ENCODE peak calls at places on chromosomes 3 and 15, in nine cellular contexts. L is K562, D is spleen, J is HepG2, C is sigmoid colon, A is H1, B is prostate gland, Q is transverse colon, K is upper lobe of left lung. S is an unnamed sample.
A peak's percentile ranks its signal among the peaks of the same experiment; 100 is the strongest.

GRCh38 chr15:78046796-78047341 is 30.6 kb downstream of the TBC1D2B start:
- DNase-seq in D (no peak), A (no peak), J (no peak), Q (peak; percentile 42), K (no peak), L (no peak), C (no peak), B (peak; percentile 57), S (no peak)

GRCh38 chr3:197736010-197736490 is 654 bp downstream of the RUBCN start:
- DNase-seq in C (no peak), B (no peak), D (peak; percentile 84), L (no peak), J (no peak), A (peak; percentile 50), Q (peak; percentile 51), K (no peak), S (no peak)

GRCh38 chr3:23174426-23175039 is 28.6 kb upstream of the UBE2E2 start:
- DNase-seq in A (no peak), Q (no peak), B (no peak), D (no peak), L (no peak), K (no peak), J (no peak), C (no peak), S (no peak)

GRCh38 chr3:150248116-150248864 is 159.8 kb upstream of the TSC22D2 start:
- DNase-seq in K (no peak), A (no peak), Q (no peak), L (no peak), B (no peak), J (no peak), C (no peak), D (no peak), S (no peak)

GRCh38 chr15:89416339-89417183 is 79.8 kb downstream of the RHCG start:
- DNase-seq in K (peak; percentile 91), A (peak; percentile 100), C (no peak), Q (peak; percentile 68), J (peak; percentile 66), B (no peak), D (peak; percentile 86), L (peak; percentile 90), S (no peak)

GRCh38 chr3:168051579-168052183 is 44.0 kb downstream of the GOLIM4 start:
- DNase-seq in K (no peak), Q (no peak), L (no peak), D (no peak), A (no peak), J (no peak), B (no peak), C (no peak), S (no peak)

GRCh38 chr3:172627057-172627809 is 83.6 kb downstream of the NCEH1 start:
- DNase-seq in K (no peak), L (no peak), B (no peak), A (no peak), Q (no peak), D (no peak), J (no peak), C (no peak), S (no peak)

GRCh38 chr15:64092864-64093626 is 593 bp downstream of the CIAO2A start:
- DNase-seq in L (peak; percentile 54), J (peak; percentile 72), B (peak; percentile 34), K (no peak), C (no peak), Q (peak; percentile 64), D (peak; percentile 88), A (peak; percentile 73), S (no peak)

GRCh38 chr3:172391592-172392302 is 56.5 kb downstream of the GHSR start:
- DNase-seq in K (no peak), A (no peak), L (peak; percentile 14), B (no peak), D (no peak), Q (no peak), C (no peak), J (no peak), S (no peak)

GRCh38 chr3:153731036-153731435 is 390.2 kb upstream of the ARHGEF26 start:
- DNase-seq in Q (no peak), J (no peak), L (no peak), C (no peak), B (no peak), A (no peak), K (no peak), D (no peak), S (no peak)

GRCh38 chr15:34122771-34123183 is 20.9 kb downstream of the PGBD4 start:
- DNase-seq in D (no peak), A (no peak), J (peak; percentile 14), C (no peak), K (no peak), L (no peak), B (no peak), Q (no peak), S (no peak)

GRCh38 chr3:16258892-16259291 is 5.9 kb downstream of the DPH3 start:
- DNase-seq in D (no peak), K (no peak), J (no peak), L (no peak), A (no peak), B (no peak), Q (no peak), C (no peak), S (no peak)

GRCh38 chr15:64775551-64776401 is at the start of gene RBPMS2:
- DNase-seq in Q (no peak), A (peak; percentile 62), L (peak; percentile 72), C (peak; percentile 74), K (peak; percentile 83), J (no peak), D (no peak), B (no peak), S (no peak)

GRCh38 chr3:107561980-107562379 is 39.2 kb downstream of the BBX start:
- DNase-seq in L (no peak), B (no peak), Q (no peak), A (no peak), J (no peak), D (no peak), K (no peak), C (no peak), S (no peak)

GRCh38 chr3:134058728-134059601 is 29.2 kb upstream of the SLCO2A1 start:
- DNase-seq in Q (no peak), K (no peak), B (no peak), C (no peak), J (no peak), A (peak; percentile 33), D (peak; percentile 46), L (no peak), S (no peak)

GRCh38 chr15:88083828-88084760 is 172.4 kb downstream of the NTRK3 start:
- DNase-seq in B (no peak), C (no peak), J (no peak), K (no peak), D (no peak), L (no peak), A (no peak), Q (no peak), S (no peak)

GRCh38 chr15:52336530-52336929 is 40.9 kb upstream of the MYO5C start:
- DNase-seq in K (no peak), Q (peak; percentile 38), A (no peak), C (no peak), B (peak; percentile 15), J (no peak), D (no peak), L (no peak), S (no peak)

GRCh38 chr3:88573472-88573871 is 423.7 kb downstream of the C3orf38 start:
- DNase-seq in Q (no peak), J (no peak), B (no peak), D (no peak), C (no peak), L (no peak), A (no peak), K (no peak), S (no peak)

GRCh38 chr15:29337156-29337959 is 67.7 kb upstream of the NSMCE3 start:
- DNase-seq in L (no peak), Q (no peak), K (no peak), B (peak; percentile 75), A (no peak), C (no peak), D (no peak), J (no peak), S (no peak)

GRCh38 chr15:49239105-49239504 is 69.1 kb downstream of the GALK2 start:
- DNase-seq in D (no peak), L (no peak), K (no peak), J (no peak), B (no peak), C (no peak), Q (no peak), A (no peak), S (no peak)
- TF ChIP-seq POLR2AphosphoS5 in D (no peak), L (no peak), K (no peak), J (no peak), B (no peak), C (no peak), Q (no peak), A (no peak), S (no peak)

DNA sequence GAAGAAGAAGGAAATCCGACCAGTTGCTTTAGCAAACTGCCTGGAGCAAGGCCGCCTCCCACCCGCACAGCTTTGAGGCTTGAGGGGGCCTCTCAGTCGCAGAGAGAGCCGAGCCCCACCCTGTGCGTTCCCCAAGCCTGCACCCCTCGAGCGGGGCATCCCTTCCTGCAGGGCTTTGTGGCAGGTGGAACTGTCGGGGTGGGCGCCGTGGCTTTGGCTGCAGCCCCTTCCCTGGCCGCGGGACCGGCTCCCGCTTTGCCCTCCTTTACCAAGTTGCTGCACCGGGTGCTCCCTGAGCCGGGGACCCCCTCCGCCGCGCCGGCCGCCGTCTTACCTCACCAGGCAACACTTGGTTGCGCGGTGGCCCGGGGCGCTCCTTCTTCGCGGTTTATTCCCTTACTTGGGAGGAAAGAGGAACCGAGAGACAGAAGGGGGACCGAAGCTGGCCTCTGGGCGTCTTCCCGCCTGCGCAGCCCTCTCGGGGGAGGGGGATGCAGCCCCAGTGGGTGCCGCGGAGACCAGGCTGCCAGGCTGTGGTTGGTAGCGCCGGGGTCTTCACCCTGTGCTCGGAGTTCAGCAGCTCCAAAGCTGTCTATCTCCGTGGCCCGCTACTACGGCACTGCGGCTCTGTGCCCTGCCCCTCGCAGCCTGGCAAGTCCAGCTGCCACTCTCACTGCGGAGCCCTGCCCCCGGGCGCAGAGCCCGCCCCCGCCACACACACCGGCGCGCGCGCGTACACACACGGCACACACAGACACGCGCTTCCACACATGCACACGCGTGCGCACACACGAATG is at the start of gene DGKG:
- DNase-seq in D (peak; percentile 93), Q (peak; percentile 49), A (peak; percentile 72), B (no peak), J (no peak), K (peak; percentile 93), C (peak; percentile 82), L (no peak), S (no peak)
- H3K4me3 ChIP-seq in D (peak within 1 kb of the TSS; percentile 51), Q (peak within 1 kb of the TSS; percentile 39), A (peak within 1 kb of the TSS; percentile 50), B (peak within 1 kb of the TSS; percentile 32), J (peak within 1 kb of the TSS; percentile 72), K (peak within 1 kb of the TSS; percentile 50), C (peak within 1 kb of the TSS; percentile 51), L (no peak within 1 kb of the TSS), S (peak within 1 kb of the TSS; percentile 44)

GRCh38 chr3:190773948-190774347 is 88.5 kb downstream of the GMNC start:
- DNase-seq in A (no peak), D (no peak), C (no peak), Q (no peak), B (no peak), K (no peak), J (no peak), L (no peak), S (no peak)

GRCh38 chr3:190772831-190773230 is 89.7 kb downstream of the GMNC start:
- DNase-seq in D (no peak), A (no peak), B (no peak), L (no peak), Q (no peak), C (no peak), K (no peak), J (no peak), S (no peak)
- TF ChIP-seq POLR2A in D (no peak), A (no peak), B (no peak), L (no peak), Q (no peak), C (no peak), K (no peak), J (no peak), S (no peak)

GRCh38 chr15:86647810-86648440 is 568.3 kb downstream of the AGBL1 start:
- DNase-seq in B (no peak), A (no peak), L (no peak), K (no peak), J (no peak), C (no peak), Q (no peak), D (no peak), S (no peak)
- TF ChIP-seq POLR2AphosphoS5 in B (no peak), A (no peak), L (no peak), K (no peak), J (no peak), C (no peak), Q (no peak), D (no peak), S (no peak)